ENCODE peak calls at places on chromosomes 13 and 19, in four cellular contexts. J is aorta, Y is ovary, M is body of pancreas. R is an unnamed sample.

GRCh38 chr13:26022538-26023292 is 29.1 kb downstream of the SHISA2 start:
- DNase-seq in J (peak; percentile 93), M (peak; percentile 78), Y (no peak), R (no peak)

GRCh38 chr13:36432106-36432544 is at the start of gene CCNA1:
- DNase-seq in J (peak; percentile 81), Y (no peak), M (peak; percentile 4), R (no peak)

GRCh38 chr13:85137516-85137915 is 661.7 kb downstream of the SLITRK6 start:
- DNase-seq in Y (no peak), M (no peak), J (no peak), R (no peak)

GRCh38 chr19:8233370-8233769 is 24.2 kb downstream of the CERS4 start:
- DNase-seq in J (no peak), M (no peak), Y (no peak), R (no peak)

GRCh38 chr19:40774916-40775631 is at the start of gene MIA:
- DNase-seq in Y (no peak), J (no peak), M (no peak), R (no peak)

GRCh38 chr19:30029721-30030510 is 87.9 kb downstream of the URI1 start:
- DNase-seq in M (no peak), Y (no peak), J (no peak), R (no peak)

GRCh38 chr19:8333771-8334457 is 9.1 kb downstream of the KANK3 start:
- DNase-seq in M (no peak), J (no peak), Y (no peak), R (no peak)

GRCh38 chr13:112733661-112734379 is 44.0 kb downstream of the ATP11A start:
- DNase-seq in Y (no peak), J (no peak), M (peak; percentile 29), R (no peak)

GRCh38 chr13:20673711-20674110 is 29.8 kb upstream of the IL17D start:
- DNase-seq in J (no peak), M (no peak), Y (no peak), R (no peak)

GRCh38 chr13:32195713-32196112 is 119.5 kb downstream of the ZAR1L start:
- DNase-seq in J (no peak), Y (no peak), M (no peak), R (no peak)

GRCh38 chr13:112592647-112593046 is 4.7 kb upstream of the TUBGCP3 start:
- DNase-seq in M (peak; percentile 20), Y (no peak), J (no peak), R (no peak)

GRCh38 chr13:97719759-97720158 is 233.7 kb upstream of the IPO5 start:
- DNase-seq in J (no peak), Y (no peak), M (no peak), R (no peak)

GRCh38 chr13:108597943-108598342 is 31.5 kb upstream of the MYO16 start:
- DNase-seq in J (no peak), M (no peak), Y (no peak), R (no peak)

GRCh38 chr19:13154241-13154778 is 4.1 kb downstream of the IER2 start:
- DNase-seq in M (peak; percentile 95), J (peak; percentile 97), Y (peak; percentile 95), R (peak; percentile 60)

GRCh38 chr13:24650157-24650556 is 30.1 kb upstream of the ATP12A start:
- DNase-seq in J (no peak), Y (no peak), M (no peak), R (no peak)

GRCh38 chr13:35349673-35350278 is 126.7 kb downstream of the MAB21L1 start:
- DNase-seq in M (no peak), Y (no peak), J (no peak), R (no peak)

GRCh38 chr13:39406688-39407087 is 196.3 kb downstream of the LHFPL6 start:
- DNase-seq in M (no peak), Y (no peak), J (no peak), R (no peak)

GRCh38 chr13:64457976-64458375 is 2772.2 kb downstream of the PCDH9 start:
- DNase-seq in M (no peak), J (no peak), Y (no peak), R (no peak)

GRCh38 chr19:54454781-54455675 is 6.0 kb downstream of the LENG8 start:
- DNase-seq in J (no peak), Y (no peak), M (no peak), R (no peak)

GRCh38 chr13:61908906-61909305 is 493.3 kb upstream of the PCDH20 start:
- DNase-seq in Y (no peak), J (no peak), M (no peak), R (no peak)

GRCh38 chr13:34678154-34678553 is 263.9 kb upstream of the NBEA start:
- DNase-seq in M (no peak), Y (no peak), J (no peak), R (no peak)

GRCh38 chr13:110509478-110509926 is 52.0 kb downstream of the RAB20 start:
- DNase-seq in J (no peak), Y (no peak), M (no peak), R (no peak)

GRCh38 chr19:12935071-12935470 is 1.6 kb upstream of the FARSA start:
- DNase-seq in J (no peak), M (no peak), Y (no peak), R (no peak)

GRCh38 chr19:35704218-35704617 is at the start of gene ZBTB32:
- DNase-seq in J (no peak), Y (peak; percentile 26), M (no peak), R (no peak)

GRCh38 chr19:5094768-5095567 is 126.1 kb downstream of the KDM4B start:
- DNase-seq in M (no peak), Y (no peak), J (no peak), R (no peak)

GRCh38 chr13:23724196-23724970 is 154.2 kb downstream of the TNFRSF19 start:
- DNase-seq in Y (no peak), J (no peak), M (no peak), R (no peak)

GRCh38 chr13:75806101-75806500 is 170.0 kb downstream of the LMO7 start:
- DNase-seq in Y (no peak), J (no peak), M (peak; percentile 17), R (no peak)

GRCh38 chr19:10259162-10259905 is 7.3 kb downstream of the MRPL4 start:
- DNase-seq in J (peak; percentile 93), M (peak; percentile 93), Y (peak; percentile 84), R (peak; percentile 71)

GRCh38 chr13:52779028-52779612 is 39.5 kb upstream of the CNMD start:
- DNase-seq in J (no peak), Y (no peak), M (no peak), R (no peak)

GRCh38 chr19:33273881-33274662 is 28.3 kb downstream of the CEBPA start:
- DNase-seq in M (peak; percentile 61), J (no peak), Y (no peak), R (no peak)

GRCh38 chr13:26048745-26049144 is 3.1 kb downstream of the SHISA2 start:
- DNase-seq in J (no peak), M (no peak), Y (no peak), R (no peak)

GRCh38 chr19:36417752-36418286 is 625 bp downstream of the ZFP82 start:
- DNase-seq in J (no peak), M (no peak), Y (no peak), R (no peak)

GRCh38 chr13:87778128-87778527 is 107.0 kb downstream of the SLITRK5 start:
- DNase-seq in M (no peak), Y (no peak), J (no peak), R (no peak)

GRCh38 chr19:57587529-57587928 is 3.6 kb downstream of the ZIK1 start:
- DNase-seq in J (no peak), M (no peak), Y (no peak), R (no peak)

GRCh38 chr13:37106642-37107041 is 1.2 kb upstream of the CSNK1A1L start:
- DNase-seq in J (no peak), M (no peak), Y (no peak), R (no peak)

GRCh38 chr19:38695319-38695683 is 47.9 kb downstream of the ACTN4 start:
- DNase-seq in J (no peak), Y (no peak), M (no peak), R (no peak)
- H3K4me1 ChIP-seq in J (no peaks in the 10 kb centered on the region), Y (peaks cover 25% of the 10 kb centered on the region), M (peaks cover 84% of the 10 kb centered on the region), R (peaks cover 74% of the 10 kb centered on the region)

DNA sequence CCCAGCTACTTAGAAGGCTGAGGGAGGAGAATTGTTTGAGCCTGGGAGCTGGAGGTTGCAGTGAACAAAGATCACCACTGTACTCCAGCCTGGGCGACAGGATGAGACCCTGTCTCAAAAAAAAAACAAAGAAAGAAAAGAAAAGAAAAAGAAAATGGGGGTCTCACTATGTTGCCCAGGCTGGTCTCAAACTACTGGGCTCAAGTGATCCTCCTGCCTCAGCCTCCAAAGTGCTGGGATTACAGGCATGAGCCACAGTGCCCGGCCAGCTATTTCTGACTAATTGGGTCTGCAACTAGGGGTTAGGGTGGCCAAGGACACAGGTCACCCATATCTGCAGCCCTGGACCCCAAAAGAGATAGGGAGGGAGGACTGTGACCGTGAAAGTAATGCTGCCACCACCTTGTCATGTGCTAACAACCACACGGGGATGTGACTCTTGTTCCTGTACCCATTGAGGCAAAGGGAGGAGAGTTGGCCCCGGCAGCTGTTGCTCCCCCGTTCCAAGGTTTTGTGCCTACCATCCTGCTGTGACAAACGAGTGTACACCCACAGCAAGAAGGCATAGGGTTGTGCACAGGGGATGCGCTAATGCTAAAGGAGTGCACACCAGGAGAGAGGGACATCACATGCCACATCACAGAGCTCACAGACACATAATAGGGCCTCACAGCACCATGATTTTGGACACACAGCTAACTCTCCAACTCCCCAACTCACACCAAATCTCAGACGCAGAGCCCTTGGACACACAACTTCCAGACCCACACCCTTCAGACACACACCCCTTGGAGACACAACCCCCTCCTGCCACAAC is 619 bp downstream of the MEF2B start:
- DNase-seq in Y (no peak), J (no peak), M (no peak), R (no peak)
- H3K4me3 ChIP-seq in Y (no peak overlapping the region), J (no peak overlapping the region), M (no peak overlapping the region), R (peak overlapping the region; percentile 32)

DNA sequence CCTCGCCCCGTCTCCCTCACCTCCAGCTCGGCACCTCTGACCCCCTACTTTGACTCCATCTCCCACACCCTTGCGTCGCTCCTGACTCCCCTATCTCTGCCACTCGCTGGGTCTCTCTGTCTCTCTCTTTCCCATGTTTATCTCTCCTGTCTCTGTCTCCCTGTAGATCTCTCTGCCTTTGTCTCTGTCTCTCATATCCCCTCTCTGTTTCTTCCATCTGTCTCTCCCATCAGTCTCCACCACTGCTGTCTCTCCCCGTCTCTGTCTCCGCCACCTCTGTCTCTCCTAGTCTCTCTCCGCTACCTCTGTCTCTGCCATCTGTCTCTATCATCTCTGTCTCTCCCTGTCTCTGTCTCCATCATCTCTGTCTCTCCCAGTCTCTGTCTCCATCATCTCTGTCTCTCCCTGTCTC is 12.4 kb upstream of the BBC3 start:
- DNase-seq in J (no peak), Y (no peak), M (no peak), R (no peak)
- H3K27me3 ChIP-seq in J (no peaks in the 10 kb centered on the region), Y (no peaks in the 10 kb centered on the region), M (no peaks in the 10 kb centered on the region), R (no peaks in the 10 kb centered on the region)

GRCh38 chr19:41893899-41894298 is 10.9 kb downstream of the ARHGEF1 start:
- DNase-seq in M (no peak), J (no peak), Y (no peak), R (peak; percentile 31)

GRCh38 chr19:41892173-41892902 is 9.4 kb downstream of the ARHGEF1 start:
- DNase-seq in Y (no peak), M (no peak), J (no peak), R (no peak)

GRCh38 chr19:41895745-41896580 is 13.0 kb downstream of the ARHGEF1 start:
- DNase-seq in M (no peak), Y (no peak), J (no peak), R (no peak)

GRCh38 chr19:41896581-41896942 is 13.6 kb downstream of the ARHGEF1 start:
- DNase-seq in Y (no peak), J (no peak), M (no peak), R (no peak)

DNA sequence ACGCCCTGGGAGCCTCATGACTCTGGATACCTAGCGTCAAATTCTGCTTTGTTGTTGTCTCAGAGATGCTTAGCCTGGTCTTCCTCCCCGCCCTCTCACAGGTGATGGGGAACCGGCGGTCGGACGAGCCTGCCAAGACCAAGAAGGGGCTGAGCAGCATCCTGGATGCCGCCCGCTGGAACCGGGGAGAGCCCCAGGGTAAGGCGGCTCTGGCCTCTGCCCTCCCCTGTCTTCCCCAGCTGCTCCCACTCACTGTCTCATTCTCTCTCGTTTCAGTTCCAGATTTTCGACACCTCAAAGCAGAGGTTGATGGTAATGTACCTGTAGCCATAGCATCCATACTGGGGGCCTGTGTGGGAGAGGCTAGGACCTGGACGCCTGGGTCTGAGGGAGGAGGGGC is 11.4 kb downstream of the ARHGEF1 start:
- DNase-seq in Y (no peak), M (no peak), J (no peak), R (no peak)
- H3K4me1 ChIP-seq in Y (no peaks in the 10 kb centered on the region), M (no peaks in the 10 kb centered on the region), J (no peaks in the 10 kb centered on the region), R (peaks cover 74% of the 10 kb centered on the region)

R was measured in naive thymus-derived CD4-positive, alpha-beta T cell.